ENCODE peak calls at places on chromosomes 4 and X, in six cellular contexts. I is GM12878, J is K562, S is GM12891, D is HepG2, C is H1. T is an unnamed sample.

GRCh38 chr4:150078041-150078995 is at the start of gene DCLK2:
- DNase-seq in D (no peak), S (peak), C (peak), J (peak), I (no peak), T (peak)

GRCh38 chr4:100164808-100165760 is 25.2 kb downstream of the DDIT4L start:
- DNase-seq in I (no peak), J (no peak), C (no peak), D (no peak), S (no peak), T (no peak)

GRCh38 chrX:9285342-9285771 is 179.5 kb upstream of the TBL1X start:
- DNase-seq in I (no peak), D (no peak), S (no peak), C (no peak), J (no peak), T (no peak)

GRCh38 chr4:188439641-188440311 is 300.5 kb downstream of the TRIML1 start:
- DNase-seq in J (no peak), I (no peak), S (no peak), C (no peak), D (no peak), T (no peak)

GRCh38 chrX:42386681-42387080 is 391.3 kb downstream of the PPP1R2C start:
- DNase-seq in J (no peak), I (no peak), S (no peak), C (no peak), D (no peak), T (no peak)

GRCh38 chr4:140497776-140498636 is at the start of gene MGAT4D:
- DNase-seq in D (no peak), S (no peak), I (no peak), J (no peak), C (no peak), T (peak)

GRCh38 chr4:88985088-88985779 is 71.8 kb downstream of the FAM13A start:
- DNase-seq in I (no peak), S (no peak), J (no peak), C (no peak), D (no peak), T (no peak)

GRCh38 chrX:54288277-54288676 is 69.6 kb downstream of the WNK3 start:
- DNase-seq in D (peak), I (no peak), J (no peak), S (no peak), C (no peak), T (no peak)

GRCh38 chr4:40455340-40455902 is 120.3 kb downstream of the CHRNA9 start:
- DNase-seq in C (no peak), J (no peak), S (no peak), I (no peak), D (peak), T (no peak)

GRCh38 chr4:113760094-113760851 is 1.3 kb downstream of the CAMK2D start:
- DNase-seq in S (no peak), J (no peak), D (no peak), C (no peak), I (no peak), T (no peak)

GRCh38 chrX:150525061-150525919 is 43.1 kb upstream of the MTM1 start:
- DNase-seq in C (no peak), S (no peak), J (no peak), I (no peak), D (no peak), T (no peak)

GRCh38 chrX:136766785-136767103 is 14.0 kb downstream of the ARHGEF6 start:
- DNase-seq in C (no peak), J (no peak), S (no peak), I (no peak), D (no peak), T (no peak)

GRCh38 chr4:180808862-180809261 is 1434.3 kb upstream of the TENM3 start:
- DNase-seq in J (no peak), I (no peak), C (no peak), D (no peak), S (no peak), T (no peak)

GRCh38 chr4:89024051-89024675 is 32.8 kb downstream of the FAM13A start:
- DNase-seq in J (peak), C (no peak), D (peak), S (peak), I (peak), T (peak)

GRCh38 chr4:102627831-102628523 is 126.8 kb downstream of the NFKB1 start:
- DNase-seq in D (no peak), S (no peak), C (no peak), J (no peak), I (no peak), T (no peak)

GRCh38 chr4:833731-834367 is 7.9 kb upstream of the CPLX1 start:
- DNase-seq in D (no peak), J (no peak), I (no peak), C (no peak), S (no peak), T (no peak)

GRCh38 chrX:54182194-54182863 is 725 bp downstream of the FAM120C start:
- DNase-seq in D (peak), S (peak), I (no peak), C (no peak), J (peak), T (peak)

GRCh38 chrX:37905436-37906147 is 58.2 kb upstream of the DYNLT3 start:
- DNase-seq in I (no peak), S (no peak), D (no peak), J (no peak), C (peak), T (no peak)

GRCh38 chr4:57048590-57049304 is 61.4 kb downstream of the IGFBP7 start:
- DNase-seq in S (no peak), I (no peak), J (no peak), D (no peak), C (no peak), T (no peak)

GRCh38 chrX:68343551-68343950 is 89.7 kb downstream of the OPHN1 start:
- DNase-seq in S (no peak), C (no peak), I (no peak), D (no peak), J (no peak), T (no peak)

GRCh38 chr4:177255359-177255758 is 54.3 kb upstream of the NEIL3 start:
- DNase-seq in S (no peak), D (no peak), J (no peak), I (no peak), C (no peak), T (no peak)

GRCh38 chrX:63250253-63250868 is 100.8 kb downstream of the SPIN4 start:
- DNase-seq in I (peak), D (peak), J (peak), C (no peak), S (no peak), T (no peak)

GRCh38 chr4:62709618-62710252 is 1509.6 kb downstream of the ADGRL3 start:
- DNase-seq in D (peak), S (peak), J (peak), C (no peak), I (no peak), T (no peak)

GRCh38 chr4:123096038-123096437 is 173.6 kb upstream of the NUDT6 start:
- DNase-seq in J (peak), I (no peak), C (no peak), D (peak), S (no peak), T (no peak)

GRCh38 chr4:48778431-48779094 is 1.5 kb downstream of the FRYL start:
- DNase-seq in J (no peak), I (no peak), C (no peak), S (no peak), D (peak), T (no peak)

GRCh38 chr4:185936650-185937376 is 124.8 kb upstream of the SORBS2 start:
- DNase-seq in C (no peak), I (no peak), S (no peak), J (no peak), D (no peak), T (no peak)

GRCh38 chr4:134388351-134388750 is 186.8 kb upstream of the PABPC4L start:
- DNase-seq in I (no peak), J (no peak), C (no peak), S (no peak), D (no peak), T (no peak)

GRCh38 chr4:88054909-88055308 is 47.5 kb downstream of the PKD2 start:
- DNase-seq in D (peak), S (no peak), C (no peak), I (no peak), J (peak), T (no peak)

GRCh38 chr4:107987916-107988762 is 1.6 kb upstream of the HADH start:
- DNase-seq in J (no peak), S (no peak), I (no peak), D (no peak), C (no peak), T (no peak)

GRCh38 chrX:119690921-119691716 is 1.8 kb downstream of the SEPTIN6 start:
- DNase-seq in S (no peak), I (no peak), D (no peak), C (no peak), J (peak), T (no peak)

GRCh38 chr4:145643295-145643694 is 24.1 kb downstream of the MMAA start:
- DNase-seq in S (no peak), C (no peak), D (no peak), J (no peak), I (no peak), T (no peak)

GRCh38 chr4:129641179-129641578 is 545.2 kb downstream of the C4orf33 start:
- DNase-seq in J (peak), C (peak), I (peak), D (peak), S (no peak), T (no peak)

GRCh38 chr4:53055274-53055673 is 193.2 kb downstream of the RASL11B start:
- DNase-seq in C (no peak), S (no peak), D (no peak), J (no peak), I (no peak), T (no peak)

GRCh38 chr4:147731611-147732515 is at the start of gene ARHGAP10:
- DNase-seq in S (peak), D (no peak), C (no peak), J (peak), I (no peak), T (peak)

GRCh38 chr4:135186002-135186401 is 984.4 kb upstream of the PABPC4L start:
- DNase-seq in S (no peak), J (no peak), C (peak), I (no peak), D (no peak), T (no peak)

GRCh38 chrX:42837747-42838146 is 59.8 kb upstream of the PPP1R2C start:
- DNase-seq in I (no peak), S (no peak), J (no peak), C (no peak), D (no peak), T (no peak)

GRCh38 chr4:88982757-88983156 is 74.2 kb downstream of the FAM13A start:
- DNase-seq in D (no peak), J (no peak), S (no peak), C (no peak), I (no peak), T (no peak)

GRCh38 chr4:99648321-99648720 is 9.3 kb downstream of the C4orf54 start:
- DNase-seq in J (no peak), S (no peak), D (no peak), I (no peak), C (no peak), T (no peak)

GRCh38 chrX:47628980-47629379 is 750 bp downstream of the CFP start:
- DNase-seq in I (no peak), J (no peak), D (no peak), C (no peak), S (no peak), T (no peak)

GRCh38 chr4:16844796-16845586 is 53.5 kb downstream of the LDB2 start:
- DNase-seq in J (no peak), C (no peak), I (no peak), D (peak), S (no peak), T (no peak)

GRCh38 chr4:109675181-109675580 is 28.1 kb downstream of the CASP6 start:
- DNase-seq in D (no peak), S (no peak), I (no peak), C (no peak), J (no peak), T (no peak)

GRCh38 chr4:109671350-109671749 is 31.9 kb downstream of the CASP6 start:
- DNase-seq in I (no peak), S (no peak), J (no peak), C (no peak), D (no peak), T (no peak)

GRCh38 chr4:109673303-109673702 is 29.9 kb downstream of the CASP6 start:
- DNase-seq in S (no peak), C (no peak), J (no peak), I (no peak), D (no peak), T (no peak)

GRCh38 chr4:109675843-109676242 is 27.4 kb downstream of the CASP6 start:
- DNase-seq in S (no peak), J (no peak), C (no peak), D (no peak), I (no peak), T (no peak)

GRCh38 chr4:109672173-109672572 is 31.1 kb downstream of the CASP6 start:
- DNase-seq in J (no peak), C (no peak), I (no peak), D (no peak), S (no peak), T (no peak)
- TF ChIP-seq TAF1 in J (no peak), C (no peak), I (no peak), D (no peak), S (no peak), T (no peak)

DNA sequence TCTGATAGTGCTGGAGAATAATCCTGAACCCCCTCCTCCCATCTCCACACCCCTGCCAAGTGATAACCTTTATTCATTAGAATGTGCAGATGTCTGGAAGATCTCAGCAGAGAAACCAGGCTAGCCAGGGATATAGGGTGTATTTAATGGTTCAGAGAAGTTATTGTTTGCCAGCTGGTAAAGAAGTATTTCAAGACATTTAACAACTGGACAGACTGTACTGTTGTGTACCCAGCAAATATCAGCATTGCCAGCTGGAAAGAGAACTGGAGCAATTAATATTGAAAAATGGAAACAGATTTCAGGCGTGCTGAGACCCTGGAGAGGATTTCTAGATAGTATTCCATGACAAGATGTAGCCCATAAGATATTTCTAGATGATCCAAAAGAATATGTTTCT is 94.5 kb downstream of the RASGEF1B start:
- DNase-seq in C (no peak), D (no peak), S (no peak), I (no peak), J (no peak), T (no peak)
- TF ChIP-seq POLR2AphosphoS5 in C (no peak), D (no peak), S (no peak), I (no peak), J (no peak), T (no peak)

DNA sequence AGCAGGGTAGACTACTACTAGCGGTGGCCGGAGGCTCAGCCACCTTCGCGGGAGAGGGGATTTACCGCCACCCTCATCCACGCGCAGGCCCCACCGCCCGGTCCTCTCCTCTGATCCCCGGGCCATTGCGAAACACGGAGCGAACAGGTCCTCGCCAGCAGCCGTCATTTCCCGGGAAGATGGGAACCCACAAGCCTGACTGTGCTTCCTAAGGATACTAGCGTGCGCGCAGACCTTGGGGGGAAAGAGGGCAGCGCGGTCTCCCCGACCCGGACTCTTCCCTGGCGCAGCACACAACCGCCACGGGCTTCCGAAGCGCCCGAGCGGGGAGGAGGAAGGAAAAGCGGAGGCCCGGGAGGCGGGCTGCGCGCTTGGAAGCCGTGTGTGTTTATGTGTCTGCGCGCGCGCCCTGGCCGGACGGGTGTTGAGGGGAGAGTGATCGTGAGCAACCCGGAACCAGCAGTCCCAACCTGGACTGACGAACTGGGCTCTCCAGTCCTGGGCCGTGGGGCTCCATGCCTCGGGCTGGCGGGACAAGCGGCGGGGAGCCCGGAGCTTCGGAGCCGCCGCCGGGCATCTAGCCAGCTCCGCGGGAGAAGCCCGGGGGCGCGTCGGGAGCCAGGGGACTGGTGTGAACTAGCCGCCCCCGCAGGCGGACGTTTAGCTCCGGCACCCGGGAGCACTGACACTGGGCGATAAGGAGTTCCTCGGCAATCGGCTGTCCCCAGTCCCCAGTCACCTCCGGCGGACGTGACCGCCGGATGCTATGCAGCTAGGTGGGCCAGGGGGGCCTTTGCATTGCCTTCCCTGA is 74.6 kb upstream of the BCOR start:
- DNase-seq in S (no peak), C (no peak), D (no peak), J (peak), I (no peak), T (no peak)
- TF ChIP-seq POLR2A in S (no peak), C (no peak), D (no peak), J (peak), I (peak), T (no peak)

DNA sequence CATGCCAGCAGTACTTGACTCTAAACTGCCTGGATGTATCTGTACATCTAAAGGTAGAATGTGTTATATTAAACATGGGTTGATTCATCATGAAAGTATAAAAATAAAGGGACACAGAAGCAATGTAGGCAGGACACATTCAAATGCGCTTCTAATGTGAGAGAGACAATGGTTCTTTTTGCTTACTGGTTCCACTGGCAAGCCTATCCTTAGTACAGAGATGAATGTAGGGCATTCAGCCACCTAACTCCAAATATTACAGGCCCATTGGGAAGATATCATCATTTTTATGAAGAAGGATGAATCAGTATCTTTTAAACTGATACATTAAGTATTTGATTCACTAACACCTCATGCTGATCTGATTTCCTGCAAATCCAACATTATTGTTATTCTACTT is 18.0 kb downstream of the CDKL2 start:
- DNase-seq in I (no peak), C (no peak), J (no peak), S (no peak), D (no peak), T (no peak)
- TF ChIP-seq TAF1 in I (no peak), C (no peak), J (no peak), S (no peak), D (no peak), T (no peak)

GRCh38 chr4:2805712-2806391 is 13.0 kb downstream of the SH3BP2 start:
- DNase-seq in C (no peak), S (no peak), I (no peak), J (no peak), D (no peak), T (no peak)
- TF ChIP-seq POLR2AphosphoS5 in C (no peak), S (no peak), I (no peak), J (no peak), D (no peak), T (no peak)

T was measured in GM12892.